ENCODE peak calls at places on chromosomes 1 and 21, in six cellular contexts. E, A, U, D, C and X are unnamed samples.

GRCh38 chr1:21909286-21909759 is 27.8 kb downstream of the HSPG2 start:
- DNase-seq in E (no peak), A (no peak), U (no peak), D (no peak), C (no peak), X (no peak)

GRCh38 chr1:19448491-19449439 is 36.6 kb downstream of the CAPZB start:
- DNase-seq in E (peak; percentile 36), A (peak; percentile 100), U (peak; percentile 89), D (peak; percentile 66), C (no peak), X (no peak)

GRCh38 chr1:241499910-241500309 is 19.6 kb downstream of the FH start:
- DNase-seq in E (no peak), A (peak; percentile 56), U (peak; percentile 41), D (no peak), C (no peak), X (no peak)

GRCh38 chr1:181077576-181078242 is 10.8 kb upstream of the IER5 start:
- DNase-seq in E (no peak), A (peak; percentile 89), U (no peak), D (peak; percentile 73), C (no peak), X (no peak)

GRCh38 chr1:167665469-167665868 is 35.4 kb downstream of the RCSD1 start:
- DNase-seq in E (no peak), A (no peak), U (no peak), D (no peak), C (no peak), X (no peak)

GRCh38 chr1:186420923-186421322 is 40.0 kb downstream of the PDC start:
- DNase-seq in E (no peak), A (no peak), U (no peak), D (no peak), C (no peak), X (no peak)

GRCh38 chr1:207097871-207098324 is 6.1 kb upstream of the C4BPA start:
- DNase-seq in E (peak; percentile 36), A (peak; percentile 32), U (no peak), D (no peak), C (no peak), X (no peak)

GRCh38 chr1:180643693-180644092 is 11.9 kb downstream of the XPR1 start:
- DNase-seq in E (no peak), A (peak; percentile 73), U (no peak), D (no peak), C (no peak), X (no peak)

GRCh38 chr1:28028873-28029654 is 59.3 kb downstream of the EYA3 start:
- DNase-seq in E (no peak), A (no peak), U (no peak), D (no peak), C (no peak), X (no peak)

GRCh38 chr1:221031015-221031889 is 152.0 kb downstream of the HLX start:
- DNase-seq in E (no peak), A (no peak), U (no peak), D (no peak), C (no peak), X (no peak)

GRCh38 chr1:20600156-20600555 is 11.3 kb downstream of the CDA start:
- DNase-seq in E (no peak), A (no peak), U (no peak), D (no peak), C (no peak), X (no peak)

GRCh38 chr1:94670273-94670672 is 128.7 kb upstream of the F3 start:
- DNase-seq in E (no peak), A (no peak), U (no peak), D (no peak), C (no peak), X (no peak)

GRCh38 chr21:44285547-44285992 is at the start of gene AIRE:
- DNase-seq in E (no peak), A (peak; percentile 62), U (peak; percentile 64), D (peak; percentile 88), C (no peak), X (no peak)

GRCh38 chr1:233088613-233089012 is 138.2 kb downstream of the NTPCR start:
- DNase-seq in E (no peak), A (no peak), U (no peak), D (no peak), C (no peak), X (no peak)

GRCh38 chr1:224182057-224182865 is 779 bp upstream of the DEGS1 start:
- DNase-seq in E (peak; percentile 21), A (no peak), U (no peak), D (no peak), C (peak; percentile 24), X (peak; percentile 40)

GRCh38 chr1:22870201-22870871 is 102.3 kb downstream of the LACTBL1 start:
- DNase-seq in E (no peak), A (peak; percentile 70), U (peak; percentile 67), D (peak; percentile 66), C (no peak), X (no peak)

GRCh38 chr1:157472302-157472701 is 80.0 kb downstream of the FCRL5 start:
- DNase-seq in E (no peak), A (no peak), U (no peak), D (no peak), C (no peak), X (no peak)

GRCh38 chr21:14616303-14617039 is 70.4 kb upstream of the SAMSN1 start:
- DNase-seq in E (no peak), A (peak; percentile 6), U (no peak), D (no peak), C (no peak), X (no peak)

GRCh38 chr1:186404454-186405051 is 28.9 kb downstream of the ODR4 start:
- DNase-seq in E (no peak), A (peak; percentile 44), U (peak; percentile 32), D (no peak), C (no peak), X (no peak)